ENCODE peak calls at places on chromosomes 4 and X, in eight cellular contexts. T is OCI-LY7; H is astrocyte; D is AG08395; P is activated T-helper 2 cell treated with anti-CD3 and anti-CD28 coated beads, Interferon-gamma antibody, Interleukin-2, Interleukin-4, amounts not matched to agents 10 μg/mL and 5 μg/mL and 100 μg/mL, durations not matched to agents 14 hours and 24 hours and 36 hours; F is substantia nigra; C is HT1080; K is Ammon's horn. R is an unnamed sample.

GRCh38 chrX:52034211-52034610 is 34.8 kb downstream of the MAGED4B start:
- DNase-seq in T (no peak), H (no peak), D (no peak), P (no peak), F (no peak), C (no peak), K (no peak), R (no peak)

GRCh38 chrX:38999967-39000745 is 198.9 kb downstream of the MID1IP1 start:
- DNase-seq in T (no peak), H (peak), D (peak), P (no peak), F (no peak), C (no peak), K (no peak), R (no peak)

GRCh38 chrX:139506318-139506717 is 24.2 kb upstream of the F9 start:
- DNase-seq in T (no peak), H (no peak), D (no peak), P (no peak), F (no peak), C (no peak), K (no peak), R (no peak)

GRCh38 chr4:152536545-152537182 is 772 bp upstream of the FBXW7 start:
- DNase-seq in T (peak), H (peak), D (peak), P (no peak), F (no peak), C (no peak), K (no peak), R (peak)

GRCh38 chrX:134369576-134369975 is 90.4 kb upstream of the HPRT1 start:
- DNase-seq in T (peak), H (no peak), D (no peak), P (no peak), F (no peak), C (no peak), K (peak), R (no peak)

GRCh38 chrX:120453985-120454384 is 15.1 kb downstream of the LAMP2 start:
- DNase-seq in T (no peak), H (peak), D (no peak), P (no peak), F (no peak), C (peak), K (no peak), R (no peak)

GRCh38 chrX:70452143-70452733 is 7.6 kb downstream of the DLG3 start:
- DNase-seq in T (peak), H (no peak), D (peak), P (peak), F (peak), C (peak), K (peak), R (peak)

GRCh38 chr4:138835833-138836521 is 179.6 kb upstream of the NOCT start:
- DNase-seq in T (no peak), H (peak), D (no peak), P (no peak), F (no peak), C (peak), K (no peak), R (no peak)

GRCh38 chr4:796206-796605 is 29.7 kb downstream of the CPLX1 start:
- DNase-seq in T (no peak), H (no peak), D (no peak), P (no peak), F (no peak), C (no peak), K (no peak), R (no peak)

GRCh38 chr4:142840516-142841123 is 5.5 kb downstream of the INPP4B start:
- DNase-seq in T (peak), H (peak), D (no peak), P (no peak), F (no peak), C (no peak), K (peak), R (no peak)

GRCh38 chr4:102437111-102437510 is 64.0 kb upstream of the NFKB1 start:
- DNase-seq in T (no peak), H (no peak), D (no peak), P (no peak), F (no peak), C (no peak), K (no peak), R (no peak)

GRCh38 chr4:48138511-48138910 is 4.5 kb upstream of the TXK start:
- DNase-seq in T (no peak), H (no peak), D (no peak), P (no peak), F (no peak), C (no peak), K (no peak), R (no peak)

GRCh38 chrX:12013220-12013619 is 125.1 kb upstream of the FRMPD4 start:
- DNase-seq in T (no peak), H (peak), D (peak), P (no peak), F (no peak), C (peak), K (no peak), R (no peak)

GRCh38 chr4:153071953-153072622 is 132.2 kb upstream of the TRIM2 start:
- DNase-seq in T (no peak), H (no peak), D (no peak), P (no peak), F (no peak), C (no peak), K (no peak), R (no peak)

GRCh38 chr4:142353149-142353738 is 492.9 kb downstream of the INPP4B start:
- DNase-seq in T (peak), H (peak), D (peak), P (no peak), F (no peak), C (peak), K (peak), R (no peak)

GRCh38 chr4:6676722-6677558 is 16.7 kb upstream of the S100P start:
- DNase-seq in T (no peak), H (no peak), D (no peak), P (no peak), F (no peak), C (no peak), K (no peak), R (no peak)

GRCh38 chr4:175951794-175952193 is 113.8 kb upstream of the WDR17 start:
- DNase-seq in T (no peak), H (peak), D (no peak), P (no peak), F (no peak), C (peak), K (no peak), R (no peak)

GRCh38 chr4:113248320-113248719 is 198.9 kb downstream of the ANK2 start:
- DNase-seq in T (no peak), H (no peak), D (no peak), P (no peak), F (no peak), C (no peak), K (no peak), R (no peak)

GRCh38 chrX:71815121-71815905 is 52.2 kb downstream of the CXorf49B start:
- DNase-seq in T (no peak), H (no peak), D (no peak), P (no peak), F (no peak), C (no peak), K (no peak), R (no peak)

R was measured in effector CD8-positive, alpha-beta T cell.